ENCODE peak calls at places on chromosomes 3 and 15, in six cellular contexts. C, H, F, Y, Q and I are unnamed samples.

GRCh38 chr3:111596328-111596727 is 1.2 kb upstream of the ZBED2 start:
- DNase-seq in C (no peak), H (no peak), F (no peak), Y (no peak), Q (no peak), I (no peak)

GRCh38 chr15:65286069-65286703 is 497 bp downstream of the PARP16 start:
- DNase-seq in C (no peak), H (peak), F (peak), Y (peak), Q (peak), I (peak)

GRCh38 chr15:51982013-51982769 is 10.6 kb upstream of the LEO1 start:
- DNase-seq in C (peak), H (peak), F (peak), Y (no peak), Q (peak), I (peak)

GRCh38 chr3:126522363-126522788 is 1.6 kb upstream of the CHST13 start:
- DNase-seq in C (no peak), H (peak), F (peak), Y (peak), Q (peak), I (peak)

GRCh38 chr3:54862526-54862925 is 65.3 kb downstream of the LRTM1 start:
- DNase-seq in C (no peak), H (no peak), F (peak), Y (no peak), Q (no peak), I (no peak)

GRCh38 chr3:90010341-90010740 is 902.9 kb downstream of the EPHA3 start:
- DNase-seq in C (no peak), H (no peak), F (peak), Y (no peak), Q (no peak), I (no peak)

GRCh38 chr3:166304509-166305063 is 467.4 kb upstream of the BCHE start:
- DNase-seq in C (no peak), H (no peak), F (peak), Y (no peak), Q (no peak), I (no peak)

GRCh38 chr3:151276038-151277027 is 2.0 kb downstream of the P2RY14 start:
- DNase-seq in C (no peak), H (no peak), F (no peak), Y (no peak), Q (no peak), I (peak)

GRCh38 chr3:30518872-30519271 is 87.5 kb upstream of the TGFBR2 start:
- DNase-seq in C (no peak), H (no peak), F (no peak), Y (no peak), Q (no peak), I (no peak)

GRCh38 chr3:39383190-39383912 is at the start of gene SLC25A38:
- DNase-seq in C (peak), H (peak), F (peak), Y (peak), Q (peak), I (peak)

GRCh38 chr3:27494784-27495183 is 10.6 kb upstream of the SLC4A7 start:
- DNase-seq in C (no peak), H (no peak), F (no peak), Y (no peak), Q (no peak), I (no peak)

GRCh38 chr3:187521546-187521945 is 148.6 kb downstream of the SST start:
- DNase-seq in C (no peak), H (no peak), F (no peak), Y (no peak), Q (no peak), I (no peak)

GRCh38 chr3:185824467-185825378 is at the start of gene IGF2BP2:
- DNase-seq in C (no peak), H (peak), F (peak), Y (peak), Q (peak), I (peak)

GRCh38 chr3:100641471-100642032 is 32.2 kb downstream of the ADGRG7 start:
- DNase-seq in C (no peak), H (no peak), F (no peak), Y (no peak), Q (peak), I (no peak)

GRCh38 chr3:75101329-75102147 is 487.1 kb upstream of the CNTN3 start:
- DNase-seq in C (no peak), H (no peak), F (no peak), Y (no peak), Q (no peak), I (no peak)

GRCh38 chr15:36527512-36528162 is 51.8 kb upstream of the CDIN1 start:
- DNase-seq in C (no peak), H (no peak), F (no peak), Y (no peak), Q (no peak), I (no peak)

GRCh38 chr3:189123595-189124387 is 48.0 kb upstream of the TPRG1 start:
- DNase-seq in C (no peak), H (peak), F (peak), Y (no peak), Q (no peak), I (no peak)

GRCh38 chr15:98083203-98083910 is 122.9 kb downstream of the ARRDC4 start:
- DNase-seq in C (no peak), H (no peak), F (no peak), Y (no peak), Q (no peak), I (no peak)

GRCh38 chr15:99704444-99704838 is 28.8 kb downstream of the LYSMD4 start:
- DNase-seq in C (peak), H (peak), F (peak), Y (no peak), Q (peak), I (peak)

GRCh38 chr3:62662680-62663079 is 212.5 kb downstream of the CADPS start:
- DNase-seq in C (no peak), H (no peak), F (no peak), Y (no peak), Q (no peak), I (no peak)

GRCh38 chr15:66948294-66948693 is 117.1 kb upstream of the SMAD3 start:
- DNase-seq in C (no peak), H (no peak), F (no peak), Y (no peak), Q (no peak), I (peak)

GRCh38 chr3:2578560-2578959 is 479.9 kb downstream of the CNTN4 start:
- DNase-seq in C (no peak), H (no peak), F (peak), Y (no peak), Q (no peak), I (peak)

GRCh38 chr3:186506846-186507245 is 37.3 kb downstream of the CRYGS start:
- DNase-seq in C (no peak), H (no peak), F (no peak), Y (no peak), Q (no peak), I (no peak)

GRCh38 chr3:46495901-46496456 is 1.8 kb upstream of the RTP3 start:
- DNase-seq in C (no peak), H (no peak), F (peak), Y (no peak), Q (no peak), I (no peak)

GRCh38 chr3:71979155-71979554 is 194.2 kb upstream of the PROK2 start:
- DNase-seq in C (no peak), H (no peak), F (no peak), Y (no peak), Q (no peak), I (no peak)

GRCh38 chr15:25176616-25176923 is 221.8 kb downstream of the SNRPN start:
- DNase-seq in C (no peak), H (no peak), F (no peak), Y (peak), Q (no peak), I (no peak)

GRCh38 chr15:100929641-100930042 is 10.5 kb downstream of the LRRK1 start:
- DNase-seq in C (no peak), H (no peak), F (no peak), Y (no peak), Q (peak), I (peak)

GRCh38 chr15:66997212-66997611 is 68.2 kb upstream of the SMAD3 start:
- DNase-seq in C (no peak), H (no peak), F (peak), Y (no peak), Q (no peak), I (no peak)

GRCh38 chr15:60325905-60326304 is 71.9 kb downstream of the ANXA2 start:
- DNase-seq in C (no peak), H (no peak), F (no peak), Y (no peak), Q (no peak), I (no peak)

GRCh38 chr3:129045675-129046036 is 14.9 kb upstream of the GP9 start:
- DNase-seq in C (no peak), H (no peak), F (no peak), Y (no peak), Q (no peak), I (no peak)

GRCh38 chr3:156952011-156952410 is 125.9 kb downstream of the LEKR1 start:
- DNase-seq in C (no peak), H (no peak), F (no peak), Y (no peak), Q (no peak), I (no peak)

GRCh38 chr3:179769411-179770247 is 116.8 kb downstream of the USP13 start:
- DNase-seq in C (no peak), H (no peak), F (no peak), Y (no peak), Q (no peak), I (no peak)

GRCh38 chr3:147940400-147940799 is 531.2 kb downstream of the ZIC1 start:
- DNase-seq in C (no peak), H (no peak), F (no peak), Y (no peak), Q (no peak), I (no peak)

GRCh38 chr3:12454076-12454807 is 30.0 kb upstream of the TSEN2 start:
- DNase-seq in C (no peak), H (no peak), F (no peak), Y (no peak), Q (no peak), I (no peak)

DNA sequence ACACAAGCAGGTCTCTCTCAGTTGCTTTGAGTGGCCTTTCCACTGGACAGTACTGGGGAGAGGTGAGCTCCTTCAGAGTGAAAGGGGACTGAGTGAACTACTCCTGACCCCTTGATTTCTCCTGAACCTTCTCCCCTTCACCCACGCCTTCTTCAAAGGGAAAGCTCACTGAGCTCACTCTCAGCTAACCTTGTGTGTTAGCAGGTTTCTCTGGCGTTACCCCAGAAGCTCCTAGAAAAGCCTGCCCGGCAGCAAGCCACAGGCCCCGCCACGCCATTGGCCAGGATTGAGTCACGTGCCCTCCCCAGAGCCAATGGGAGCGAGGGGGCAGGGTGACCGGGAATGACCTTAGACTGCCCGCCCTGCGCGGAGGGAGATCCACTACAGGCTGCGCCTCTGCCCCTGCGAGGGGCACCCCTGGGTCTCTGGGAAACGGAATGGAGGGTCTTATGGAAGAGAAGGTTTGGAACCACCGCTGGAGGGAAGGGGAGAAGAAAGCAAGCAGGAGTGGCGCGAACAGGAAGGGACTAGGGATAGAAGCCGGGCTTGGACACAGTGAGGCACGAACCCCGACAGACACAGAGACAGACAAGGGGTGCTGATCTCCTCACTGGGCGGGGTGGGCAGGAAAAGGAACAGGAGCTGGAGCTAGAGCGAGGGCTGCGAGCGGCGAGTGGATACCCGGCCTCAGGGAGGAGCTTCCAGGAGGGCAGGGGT is 17.4 kb upstream of the CLK3 start:
- DNase-seq in C (peak), H (peak), F (peak), Y (peak), Q (peak), I (peak)
- H3K4me3 ChIP-seq in C (peak), H (peak), F (peak), Y (peak), Q (peak), I (peak)

GRCh38 chr15:70763120-70763949 is at the start of gene UACA:
- DNase-seq in C (peak), H (peak), F (peak), Y (peak), Q (peak), I (peak)
- TF ChIP-seq CTCF in C (no peak), H (no peak), F (no peak), Y (no peak), Q (no peak), I (no peak)

GRCh38 chr15:70094690-70095311 is 2.9 kb downstream of the TLE3 start:
- DNase-seq in C (no peak), H (no peak), F (peak), Y (no peak), Q (no peak), I (no peak)

GRCh38 chr15:70091649-70092461 is 5.9 kb downstream of the TLE3 start:
- DNase-seq in C (no peak), H (peak), F (peak), Y (peak), Q (no peak), I (no peak)

GRCh38 chr15:70093070-70093469 is 4.6 kb downstream of the TLE3 start:
- DNase-seq in C (no peak), H (no peak), F (peak), Y (no peak), Q (no peak), I (no peak)

GRCh38 chr15:70092462-70092850 is 5.3 kb downstream of the TLE3 start:
- DNase-seq in C (no peak), H (no peak), F (peak), Y (no peak), Q (no peak), I (no peak)

DNA sequence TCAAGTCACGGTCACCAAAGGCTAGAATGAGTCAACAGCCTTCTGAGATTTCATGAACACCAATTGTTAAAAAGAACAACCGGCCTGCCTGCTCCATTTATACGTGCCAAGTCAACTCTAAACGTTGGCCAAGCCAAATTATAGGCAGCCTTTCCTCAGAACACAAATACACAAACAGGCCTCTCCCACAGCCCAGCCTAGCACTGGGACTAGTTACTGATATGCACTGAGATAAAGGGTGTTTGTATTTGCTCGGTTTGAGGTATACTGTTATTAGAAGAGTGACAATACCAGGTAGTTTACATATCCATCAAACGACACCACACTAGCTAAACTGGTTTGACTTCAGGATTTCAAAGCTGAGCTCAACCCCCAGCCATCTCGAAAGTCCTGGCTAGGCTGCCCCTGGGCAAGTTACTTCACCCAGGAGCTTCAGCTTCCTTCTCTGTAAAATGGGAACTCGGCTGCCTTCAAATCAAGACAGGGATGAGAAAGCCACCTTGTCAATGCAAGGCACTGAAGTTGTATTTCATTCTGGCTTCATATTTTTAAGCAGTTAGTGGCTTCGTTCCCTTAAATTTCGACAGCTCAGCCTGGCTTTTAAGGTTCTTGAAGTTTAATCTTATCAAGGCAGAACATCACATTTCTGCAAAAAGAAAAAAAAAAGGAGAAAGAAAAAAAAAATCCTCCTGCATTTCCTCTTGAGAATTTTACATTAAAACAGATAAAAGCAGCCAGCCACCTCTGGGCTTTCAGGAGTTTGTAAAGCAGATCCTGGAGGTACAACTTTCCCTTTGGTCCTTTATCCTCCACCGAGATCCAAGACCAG is 4.0 kb downstream of the TLE3 start:
- DNase-seq in C (no peak), H (no peak), F (peak), Y (peak), Q (no peak), I (peak)
- H3K4me3 ChIP-seq in C (no peak), H (no peak), F (peak), Y (no peak), Q (peak), I (no peak)

GRCh38 chr3:36701249-36701572 is 63.1 kb downstream of the DCLK3 start:
- DNase-seq in C (no peak), H (no peak), F (no peak), Y (no peak), Q (no peak), I (no peak)
- TF ChIP-seq CTCF in C (no peak), H (no peak), F (no peak), Y (no peak), Q (no peak), I (no peak)

GRCh38 chr3:69118555-69118954 is 3.8 kb downstream of the LMOD3 start:
- DNase-seq in C (no peak), H (no peak), F (no peak), Y (no peak), Q (no peak), I (no peak)
- H3K4me3 ChIP-seq in C (no peak), H (no peak), F (no peak), Y (no peak), Q (no peak), I (no peak)

GRCh38 chr3:10193692-10194327 is 29.1 kb downstream of the IRAK2 start:
- DNase-seq in C (no peak), H (no peak), F (no peak), Y (no peak), Q (peak), I (peak)

GRCh38 chr3:10195692-10196091 is 31.0 kb downstream of the IRAK2 start:
- DNase-seq in C (no peak), H (peak), F (no peak), Y (no peak), Q (peak), I (no peak)

GRCh38 chr3:10189557-10190374 is 25.0 kb downstream of the IRAK2 start:
- DNase-seq in C (no peak), H (peak), F (peak), Y (peak), Q (no peak), I (peak)

GRCh38 chr3:10194328-10195071 is 29.8 kb downstream of the IRAK2 start:
- DNase-seq in C (peak), H (peak), F (no peak), Y (peak), Q (peak), I (peak)

GRCh38 chr3:10192953-10193691 is 28.4 kb downstream of the IRAK2 start:
- DNase-seq in C (no peak), H (peak), F (peak), Y (peak), Q (peak), I (peak)
- TF ChIP-seq CTCF in C (peak), H (peak), F (peak), Y (peak), Q (peak), I (peak)

DNA sequence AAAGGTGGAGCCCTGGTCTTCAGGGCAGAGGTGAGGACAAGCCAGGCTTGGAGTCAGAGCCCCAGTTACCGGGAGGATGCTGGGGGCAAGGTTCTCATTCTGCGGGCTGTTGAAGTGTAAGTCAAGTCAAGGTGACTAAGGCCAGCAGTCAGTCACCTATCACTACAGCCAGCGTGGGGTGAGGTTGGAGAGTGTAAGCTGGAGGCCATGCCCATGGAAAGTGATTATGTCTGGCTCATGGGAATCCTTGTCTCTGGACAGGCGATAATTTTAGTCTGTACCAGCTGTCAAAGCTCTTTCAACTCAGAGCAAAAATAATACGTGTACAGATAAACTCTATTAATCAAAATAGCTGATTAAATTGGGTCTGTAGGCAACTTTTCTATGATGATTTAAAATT is 143.1 kb downstream of the NR2F2 start:
- DNase-seq in C (no peak), H (no peak), F (no peak), Y (no peak), Q (no peak), I (no peak)
- H3K4me3 ChIP-seq in C (no peak), H (no peak), F (no peak), Y (no peak), Q (no peak), I (no peak)